ENCODE peak calls at places on chromosomes 5 and 9, in four cellular contexts. One of them, this sample, is unnamed.

GRCh38 chr5:55638455-55638854 is 73.7 kb downstream of the SLC38A9 start:
- DNase-seq in upper lobe of right lung: no peak
- DNase-seq in GM19239: no peak
- DNase-seq in germinal center: no peak
- DNase-seq in this sample: peak; percentile 59

GRCh38 chr9:81620009-81620405 is 69.3 kb downstream of the TLE1 start:
- DNase-seq in upper lobe of right lung: no peak
- DNase-seq in GM19239: no peak
- DNase-seq in germinal center: peak; percentile 6
- DNase-seq in this sample: no peak

GRCh38 chr5:2735996-2736395 is 15.5 kb downstream of the IRX2 start:
- DNase-seq in upper lobe of right lung: no peak
- DNase-seq in GM19239: no peak
- DNase-seq in germinal center: no peak
- DNase-seq in this sample: no peak

GRCh38 chr5:3888290-3888689 is 292.7 kb downstream of the IRX1 start:
- DNase-seq in upper lobe of right lung: no peak
- DNase-seq in GM19239: no peak
- DNase-seq in germinal center: no peak
- DNase-seq in this sample: no peak

GRCh38 chr9:92968081-92968480 is 20.8 kb downstream of the FGD3 start:
- DNase-seq in upper lobe of right lung: peak; percentile 17
- DNase-seq in GM19239: no peak
- DNase-seq in germinal center: no peak
- DNase-seq in this sample: no peak

GRCh38 chr9:109013678-109014145 is 413 bp upstream of the CTNNAL1 start:
- DNase-seq in upper lobe of right lung: no peak
- DNase-seq in GM19239: no peak
- DNase-seq in germinal center: no peak
- DNase-seq in this sample: no peak

GRCh38 chr5:172875372-172876279 is 41.6 kb downstream of the ERGIC1 start:
- DNase-seq in upper lobe of right lung: no peak
- DNase-seq in GM19239: no peak
- DNase-seq in germinal center: no peak
- DNase-seq in this sample: peak; percentile 69

GRCh38 chr9:101639301-101639700 is 44.5 kb upstream of the PPP3R2 start:
- DNase-seq in upper lobe of right lung: no peak
- DNase-seq in GM19239: no peak
- DNase-seq in germinal center: no peak
- DNase-seq in this sample: no peak

GRCh38 chr5:15966066-15966640 is 213.4 kb downstream of the MARCHF11 start:
- DNase-seq in upper lobe of right lung: no peak
- DNase-seq in GM19239: no peak
- DNase-seq in germinal center: no peak
- DNase-seq in this sample: peak; percentile 42

GRCh38 chr9:109182940-109183798 is 16.1 kb upstream of the FRRS1L start:
- DNase-seq in upper lobe of right lung: no peak
- DNase-seq in GM19239: no peak
- DNase-seq in germinal center: peak; percentile 24
- DNase-seq in this sample: peak; percentile 29

GRCh38 chr5:177389368-177390169 is 5.3 kb downstream of the SLC34A1 start:
- DNase-seq in upper lobe of right lung: no peak
- DNase-seq in GM19239: no peak
- DNase-seq in germinal center: peak; percentile 57
- DNase-seq in this sample: peak; percentile 93

GRCh38 chr9:38371495-38371894 is 21.0 kb upstream of the ALDH1B1 start:
- DNase-seq in upper lobe of right lung: no peak
- DNase-seq in GM19239: peak; percentile 35
- DNase-seq in germinal center: no peak
- DNase-seq in this sample: peak; percentile 38

GRCh38 chr5:95843733-95844223 is 21.3 kb upstream of the GLRX start:
- DNase-seq in upper lobe of right lung: peak; percentile 70
- DNase-seq in GM19239: no peak
- DNase-seq in germinal center: no peak
- DNase-seq in this sample: peak; percentile 79

GRCh38 chr9:34659592-34660253 is 2.7 kb downstream of the CCL27 start:
- DNase-seq in upper lobe of right lung: no peak
- DNase-seq in GM19239: no peak
- DNase-seq in germinal center: no peak
- DNase-seq in this sample: no peak

GRCh38 chr5:111694183-111694582 is 62.8 kb downstream of the NREP start:
- DNase-seq in upper lobe of right lung: no peak
- DNase-seq in GM19239: no peak
- DNase-seq in germinal center: no peak
- DNase-seq in this sample: peak; percentile 96

GRCh38 chr5:74342948-74343682 is 297.4 kb downstream of the ENC1 start:
- DNase-seq in upper lobe of right lung: no peak
- DNase-seq in GM19239: no peak
- DNase-seq in germinal center: no peak
- DNase-seq in this sample: peak; percentile 15

GRCh38 chr9:8364021-8364782 is 564.6 kb upstream of the DMAC1 start:
- DNase-seq in upper lobe of right lung: no peak
- DNase-seq in GM19239: no peak
- DNase-seq in germinal center: no peak
- DNase-seq in this sample: no peak

GRCh38 chr5:58887311-58887710 is 304.4 kb downstream of the RAB3C start:
- DNase-seq in upper lobe of right lung: no peak
- DNase-seq in GM19239: no peak
- DNase-seq in germinal center: no peak
- DNase-seq in this sample: no peak

GRCh38 chr5:140312067-140312790 is 9.3 kb upstream of the PFDN1 start:
- DNase-seq in upper lobe of right lung: no peak
- DNase-seq in GM19239: no peak
- DNase-seq in germinal center: no peak
- DNase-seq in this sample: peak; percentile 46

GRCh38 chr9:136213733-136214132 is 8.8 kb upstream of the LHX3 start:
- DNase-seq in upper lobe of right lung: no peak
- DNase-seq in GM19239: no peak
- DNase-seq in germinal center: no peak
- DNase-seq in this sample: no peak

GRCh38 chr9:82513242-82513750 is 524.7 kb downstream of the SPATA31D1 start:
- DNase-seq in upper lobe of right lung: no peak
- DNase-seq in GM19239: no peak
- DNase-seq in germinal center: no peak
- DNase-seq in this sample: no peak

GRCh38 chr9:5749306-5749705 is 83.6 kb downstream of the ERMP1 start:
- DNase-seq in upper lobe of right lung: no peak
- DNase-seq in GM19239: no peak
- DNase-seq in germinal center: no peak
- DNase-seq in this sample: no peak

GRCh38 chr5:12616093-12616492 is 711.8 kb upstream of the CTNND2 start:
- DNase-seq in upper lobe of right lung: no peak
- DNase-seq in GM19239: no peak
- DNase-seq in germinal center: no peak
- DNase-seq in this sample: no peak

GRCh38 chr9:3277200-3277599 is 248.6 kb downstream of the RFX3 start:
- DNase-seq in upper lobe of right lung: no peak
- DNase-seq in GM19239: no peak
- DNase-seq in germinal center: no peak
- DNase-seq in this sample: no peak

GRCh38 chr9:79255681-79256080 is 316.1 kb upstream of the TLE4 start:
- DNase-seq in upper lobe of right lung: no peak
- DNase-seq in GM19239: no peak
- DNase-seq in germinal center: no peak
- DNase-seq in this sample: no peak

GRCh38 chr9:127628644-127629467 is 16.8 kb downstream of the STXBP1 start:
- DNase-seq in upper lobe of right lung: peak; percentile 46
- DNase-seq in GM19239: no peak
- DNase-seq in germinal center: no peak
- DNase-seq in this sample: peak; percentile 49

GRCh38 chr9:22136446-22137140 is 127.5 kb upstream of the CDKN2B start:
- DNase-seq in upper lobe of right lung: no peak
- DNase-seq in GM19239: no peak
- DNase-seq in germinal center: no peak
- DNase-seq in this sample: peak; percentile 82

GRCh38 chr9:106846847-106847246 is 16.1 kb upstream of the ZNF462 start:
- DNase-seq in upper lobe of right lung: no peak
- DNase-seq in GM19239: no peak
- DNase-seq in germinal center: no peak
- DNase-seq in this sample: peak; percentile 71

GRCh38 chr5:75545131-75545530 is 33.4 kb downstream of the POLK start:
- DNase-seq in upper lobe of right lung: no peak
- DNase-seq in GM19239: no peak
- DNase-seq in germinal center: no peak
- DNase-seq in this sample: no peak

This sample was measured in amniotic epithelial cell.